ENCODE peak calls at places on chromosome X, in four cellular contexts. One of them, this sample, is unnamed.

GRCh38 chrX:13520441-13520840 is 49.0 kb upstream of the EGFL6 start:
- DNase-seq in HepG2: no peak
- DNase-seq in K562: no peak
- DNase-seq in GM12878: no peak
- DNase-seq in this sample: no peak

GRCh38 chrX:2391869-2392606 is 108.7 kb downstream of the DHRSX start:
- DNase-seq in HepG2: peak
- DNase-seq in K562: no peak
- DNase-seq in GM12878: no peak
- DNase-seq in this sample: no peak

GRCh38 chrX:43560247-43560946 is 95.7 kb upstream of the MAOA start:
- DNase-seq in HepG2: no peak
- DNase-seq in K562: no peak
- DNase-seq in GM12878: no peak
- DNase-seq in this sample: no peak

GRCh38 chrX:103343105-103343504 is 13.1 kb downstream of the TCEAL7 start:
- DNase-seq in HepG2: no peak
- DNase-seq in K562: peak
- DNase-seq in GM12878: no peak
- DNase-seq in this sample: peak

GRCh38 chrX:155880586-155881157 is 473 bp upstream of the VAMP7 start:
- DNase-seq in HepG2: no peak
- DNase-seq in K562: peak
- DNase-seq in GM12878: no peak
- DNase-seq in this sample: peak

GRCh38 chrX:151974336-151975227 is at the start of gene GABRE:
- DNase-seq in HepG2: no peak
- DNase-seq in K562: peak
- DNase-seq in GM12878: no peak
- DNase-seq in this sample: peak

GRCh38 chrX:47817421-47817820 is 19.3 kb upstream of the ZNF81 start:
- DNase-seq in HepG2: no peak
- DNase-seq in K562: peak
- DNase-seq in GM12878: no peak
- DNase-seq in this sample: no peak

GRCh38 chrX:729583-730409 is 99.2 kb downstream of the SHOX start:
- DNase-seq in HepG2: no peak
- DNase-seq in K562: no peak
- DNase-seq in GM12878: no peak
- DNase-seq in this sample: no peak

GRCh38 chrX:46140272-46140671 is 404.9 kb downstream of the ZNF674 start:
- DNase-seq in HepG2: no peak
- DNase-seq in K562: no peak
- DNase-seq in GM12878: no peak
- DNase-seq in this sample: no peak

GRCh38 chrX:147550217-147550616 is 361.5 kb upstream of the FMR1 start:
- DNase-seq in HepG2: peak
- DNase-seq in K562: no peak
- DNase-seq in GM12878: no peak
- DNase-seq in this sample: peak

GRCh38 chrX:149825424-149825823 is 43.7 kb downstream of the MAGEA9 start:
- DNase-seq in HepG2: peak
- DNase-seq in K562: peak
- DNase-seq in GM12878: no peak
- DNase-seq in this sample: peak

GRCh38 chrX:78333521-78333920 is 6.1 kb upstream of the CYSLTR1 start:
- DNase-seq in HepG2: no peak
- DNase-seq in K562: no peak
- DNase-seq in GM12878: no peak
- DNase-seq in this sample: no peak

GRCh38 chrX:56564182-56564885 is 907 bp downstream of the UBQLN2 start:
- DNase-seq in HepG2: peak
- DNase-seq in K562: peak
- DNase-seq in GM12878: no peak
- DNase-seq in this sample: peak

GRCh38 chrX:103845165-103845653 is 13.2 kb upstream of the RAB9B start:
- DNase-seq in HepG2: peak
- DNase-seq in K562: peak
- DNase-seq in GM12878: peak
- DNase-seq in this sample: peak

GRCh38 chrX:16671005-16671404 is 21.0 kb downstream of the S100G start:
- DNase-seq in HepG2: peak
- DNase-seq in K562: peak
- DNase-seq in GM12878: no peak
- DNase-seq in this sample: peak

GRCh38 chrX:139126493-139126892 is 404.0 kb upstream of the F9 start:
- DNase-seq in HepG2: peak
- DNase-seq in K562: peak
- DNase-seq in GM12878: no peak
- DNase-seq in this sample: peak

GRCh38 chrX:147911192-147912022 is at the start of gene FMR1:
- DNase-seq in HepG2: peak
- DNase-seq in K562: peak
- DNase-seq in GM12878: peak
- DNase-seq in this sample: peak

GRCh38 chrX:7091923-7092322 is 55.6 kb upstream of the STS start:
- DNase-seq in HepG2: no peak
- DNase-seq in K562: no peak
- DNase-seq in GM12878: no peak
- DNase-seq in this sample: no peak

GRCh38 chrX:22577181-22577580 is 304.5 kb downstream of the CBLL2 start:
- DNase-seq in HepG2: no peak
- DNase-seq in K562: no peak
- DNase-seq in GM12878: no peak
- DNase-seq in this sample: no peak

GRCh38 chrX:118974088-118974907 is at the start of gene LONRF3:
- DNase-seq in HepG2: peak
- DNase-seq in K562: peak
- DNase-seq in GM12878: no peak
- DNase-seq in this sample: peak

GRCh38 chrX:134551365-134552095 is 91.6 kb downstream of the HPRT1 start:
- DNase-seq in HepG2: no peak
- DNase-seq in K562: no peak
- DNase-seq in GM12878: no peak
- DNase-seq in this sample: no peak

GRCh38 chrX:97597954-97598353 is 714.2 kb downstream of the RPA4 start:
- DNase-seq in HepG2: no peak
- DNase-seq in K562: no peak
- DNase-seq in GM12878: no peak
- DNase-seq in this sample: no peak

GRCh38 chrX:17520206-17520605 is 145.2 kb downstream of the NHS start:
- DNase-seq in HepG2: no peak
- DNase-seq in K562: no peak
- DNase-seq in GM12878: no peak
- DNase-seq in this sample: no peak

GRCh38 chrX:77085372-77085771 is 361.8 kb upstream of the FGF16 start:
- DNase-seq in HepG2: no peak
- DNase-seq in K562: no peak
- DNase-seq in GM12878: no peak
- DNase-seq in this sample: no peak

GRCh38 chrX:129823115-129823514 is 20.6 kb downstream of the ZDHHC9 start:
- DNase-seq in HepG2: no peak
- DNase-seq in K562: peak
- DNase-seq in GM12878: no peak
- DNase-seq in this sample: peak

GRCh38 chrX:97065973-97066372 is 182.3 kb downstream of the RPA4 start:
- DNase-seq in HepG2: no peak
- DNase-seq in K562: no peak
- DNase-seq in GM12878: no peak
- DNase-seq in this sample: no peak

GRCh38 chrX:140141444-140142029 is 176.2 kb upstream of the CXorf66 start:
- DNase-seq in HepG2: peak
- DNase-seq in K562: peak
- DNase-seq in GM12878: peak
- DNase-seq in this sample: peak

GRCh38 chrX:23012162-23012561 is 12.4 kb downstream of the DDX53 start:
- DNase-seq in HepG2: no peak
- DNase-seq in K562: no peak
- DNase-seq in GM12878: no peak
- DNase-seq in this sample: peak

GRCh38 chrX:72268601-72269365 is 8.3 kb downstream of the RPS4X start:
- DNase-seq in HepG2: no peak
- DNase-seq in K562: no peak
- DNase-seq in GM12878: no peak
- DNase-seq in this sample: no peak

GRCh38 chrX:12709047-12709446 is 82.2 kb upstream of the PRPS2 start:
- DNase-seq in HepG2: no peak
- DNase-seq in K562: no peak
- DNase-seq in GM12878: no peak
- DNase-seq in this sample: no peak

GRCh38 chrX:86946569-86946968 is 571.0 kb upstream of the KLHL4 start:
- DNase-seq in HepG2: peak
- DNase-seq in K562: peak
- DNase-seq in GM12878: peak
- DNase-seq in this sample: peak

GRCh38 chrX:13223868-13224555 is 95.8 kb downstream of the ATXN3L start:
- DNase-seq in HepG2: peak
- DNase-seq in K562: no peak
- DNase-seq in GM12878: no peak
- DNase-seq in this sample: no peak

GRCh38 chrX:132277953-132278614 is 58.8 kb upstream of the RAP2C start:
- DNase-seq in HepG2: no peak
- DNase-seq in K562: no peak
- DNase-seq in GM12878: no peak
- DNase-seq in this sample: no peak

GRCh38 chrX:147675819-147676218 is 235.9 kb upstream of the FMR1 start:
- DNase-seq in HepG2: no peak
- DNase-seq in K562: no peak
- DNase-seq in GM12878: no peak
- DNase-seq in this sample: no peak

GRCh38 chrX:6803607-6804006 is 268.7 kb upstream of the VCX3A start:
- DNase-seq in HepG2: no peak
- DNase-seq in K562: no peak
- DNase-seq in GM12878: no peak
- DNase-seq in this sample: no peak

GRCh38 chrX:49291615-49292337 is 11.7 kb upstream of the GAGE10 start:
- DNase-seq in HepG2: peak
- DNase-seq in K562: peak
- DNase-seq in GM12878: no peak
- DNase-seq in this sample: peak

GRCh38 chrX:115560978-115561604 is at the start of gene PLS3:
- DNase-seq in HepG2: peak
- DNase-seq in K562: no peak
- DNase-seq in GM12878: no peak
- DNase-seq in this sample: peak

GRCh38 chrX:131441033-131441432 is 102.8 kb upstream of the OR13H1 start:
- DNase-seq in HepG2: peak
- DNase-seq in K562: no peak
- DNase-seq in GM12878: no peak
- DNase-seq in this sample: no peak

GRCh38 chrX:105307762-105308161 is 87.3 kb upstream of the TEX13A start:
- DNase-seq in HepG2: no peak
- DNase-seq in K562: no peak
- DNase-seq in GM12878: no peak
- DNase-seq in this sample: no peak
- TF ChIP-seq NFIC in HepG2: no peak
- TF ChIP-seq NFIC in K562: no peak
- TF ChIP-seq NFIC in GM12878: no peak
- TF ChIP-seq NFIC in this sample: no peak

DNA sequence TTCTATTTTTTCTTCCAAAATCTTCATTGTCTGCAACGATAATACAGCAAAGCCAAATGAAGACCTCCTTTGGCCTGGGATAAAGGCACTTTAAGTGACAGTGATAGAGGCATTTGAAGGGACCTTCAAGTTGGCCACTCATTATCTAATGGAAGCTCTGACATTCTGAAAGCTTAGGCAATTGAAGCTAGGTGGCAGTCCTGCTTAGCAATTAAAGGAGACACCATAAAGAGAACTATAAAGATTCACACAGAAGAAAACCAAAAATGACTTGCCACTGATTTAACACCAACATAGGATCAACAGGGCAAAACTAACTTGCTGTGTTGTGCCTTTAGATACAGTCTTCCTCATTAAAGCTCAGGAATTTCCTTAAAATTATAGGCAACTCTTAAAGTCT is 103.3 kb upstream of the TSPAN7 start:
- DNase-seq in HepG2: no peak
- DNase-seq in K562: no peak
- DNase-seq in GM12878: no peak
- DNase-seq in this sample: no peak
- TF ChIP-seq MAX in HepG2: no peak
- TF ChIP-seq MAX in K562: no peak
- TF ChIP-seq MAX in GM12878: no peak
- TF ChIP-seq MAX in this sample: no peak

GRCh38 chrX:68682790-68683189 is 35.3 kb downstream of the STARD8 start:
- DNase-seq in HepG2: no peak
- DNase-seq in K562: no peak
- DNase-seq in GM12878: no peak
- DNase-seq in this sample: no peak

GRCh38 chrX:68684919-68685304 is 37.4 kb downstream of the STARD8 start:
- DNase-seq in HepG2: no peak
- DNase-seq in K562: no peak
- DNase-seq in GM12878: no peak
- DNase-seq in this sample: no peak

GRCh38 chrX:68683580-68683979 is 36.1 kb downstream of the STARD8 start:
- DNase-seq in HepG2: no peak
- DNase-seq in K562: no peak
- DNase-seq in GM12878: no peak
- DNase-seq in this sample: no peak

GRCh38 chrX:68684291-68684918 is 36.9 kb downstream of the STARD8 start:
- DNase-seq in HepG2: no peak
- DNase-seq in K562: peak
- DNase-seq in GM12878: no peak
- DNase-seq in this sample: no peak

GRCh38 chrX:68681443-68681941 is 34.0 kb downstream of the STARD8 start:
- DNase-seq in HepG2: no peak
- DNase-seq in K562: no peak
- DNase-seq in GM12878: peak
- DNase-seq in this sample: no peak
- TF ChIP-seq NFIC in HepG2: no peak
- TF ChIP-seq NFIC in K562: no peak
- TF ChIP-seq NFIC in GM12878: no peak
- TF ChIP-seq NFIC in this sample: no peak

GRCh38 chrX:84320023-84320422 is 132.0 kb upstream of the RPS6KA6 start:
- DNase-seq in HepG2: no peak
- DNase-seq in K562: no peak
- DNase-seq in GM12878: no peak
- DNase-seq in this sample: no peak

GRCh38 chrX:84322083-84322827 is 134.3 kb upstream of the RPS6KA6 start:
- DNase-seq in HepG2: no peak
- DNase-seq in K562: no peak
- DNase-seq in GM12878: no peak
- DNase-seq in this sample: no peak

GRCh38 chrX:84318661-84319060 is 130.7 kb upstream of the RPS6KA6 start:
- DNase-seq in HepG2: no peak
- DNase-seq in K562: no peak
- DNase-seq in GM12878: no peak
- DNase-seq in this sample: no peak

GRCh38 chrX:84320606-84321005 is 132.6 kb upstream of the RPS6KA6 start:
- DNase-seq in HepG2: no peak
- DNase-seq in K562: no peak
- DNase-seq in GM12878: no peak
- DNase-seq in this sample: no peak
- TF ChIP-seq MAX in HepG2: no peak
- TF ChIP-seq MAX in K562: no peak
- TF ChIP-seq MAX in GM12878: no peak
- TF ChIP-seq MAX in this sample: no peak

This sample was measured in SK-N-SH.